ENCODE peak calls at places on chromosomes 6 and 20, in seven cellular contexts. One of them, this sample, is unnamed.

GRCh38 chr6:84811351-84811750 is 47.0 kb upstream of the TBX18 start:
- DNase-seq in IMR-90: no peak
- DNase-seq in neuronal stem cell: no peak
- DNase-seq in mesendoderm: no peak
- DNase-seq in mesenchymal stem cell: no peak
- DNase-seq in H1: no peak
- DNase-seq in trophoblast cell: peak
- DNase-seq in this sample: no peak

GRCh38 chr20:6765469-6766058 is 1.9 kb upstream of the BMP2 start:
- DNase-seq in neuronal stem cell: peak
- DNase-seq in IMR-90: peak
- DNase-seq in mesenchymal stem cell: peak
- DNase-seq in mesendoderm: peak
- DNase-seq in H1: no peak
- DNase-seq in trophoblast cell: peak
- DNase-seq in this sample: no peak

GRCh38 chr20:22940350-22940749 is 94.8 kb upstream of the SSTR4 start:
- DNase-seq in mesendoderm: no peak
- DNase-seq in mesenchymal stem cell: no peak
- DNase-seq in neuronal stem cell: no peak
- DNase-seq in IMR-90: no peak
- DNase-seq in H1: no peak
- DNase-seq in trophoblast cell: no peak
- DNase-seq in this sample: no peak

GRCh38 chr20:57713951-57714350 is 4.1 kb upstream of the PMEPA1 start:
- DNase-seq in neuronal stem cell: no peak
- DNase-seq in trophoblast cell: no peak
- DNase-seq in IMR-90: no peak
- DNase-seq in mesendoderm: no peak
- DNase-seq in H1: no peak
- DNase-seq in mesenchymal stem cell: no peak
- DNase-seq in this sample: no peak

GRCh38 chr6:106730672-106731071 is 101.3 kb downstream of the QRSL1 start:
- DNase-seq in mesendoderm: no peak
- DNase-seq in mesenchymal stem cell: no peak
- DNase-seq in trophoblast cell: no peak
- DNase-seq in neuronal stem cell: no peak
- DNase-seq in IMR-90: no peak
- DNase-seq in H1: no peak
- DNase-seq in this sample: no peak

GRCh38 chr6:125950293-125950692 is 6.3 kb upstream of the HINT3 start:
- DNase-seq in H1: no peak
- DNase-seq in mesenchymal stem cell: peak
- DNase-seq in mesendoderm: peak
- DNase-seq in IMR-90: peak
- DNase-seq in neuronal stem cell: no peak
- DNase-seq in trophoblast cell: peak
- DNase-seq in this sample: peak

GRCh38 chr6:5398530-5398929 is 137.2 kb downstream of the FARS2 start:
- DNase-seq in neuronal stem cell: no peak
- DNase-seq in IMR-90: peak
- DNase-seq in mesendoderm: peak
- DNase-seq in trophoblast cell: peak
- DNase-seq in H1: no peak
- DNase-seq in mesenchymal stem cell: peak
- DNase-seq in this sample: no peak

GRCh38 chr20:208937-209566 is 18.0 kb upstream of the DEFB129 start:
- DNase-seq in IMR-90: peak
- DNase-seq in H1: no peak
- DNase-seq in trophoblast cell: peak
- DNase-seq in mesenchymal stem cell: peak
- DNase-seq in neuronal stem cell: no peak
- DNase-seq in mesendoderm: peak
- DNase-seq in this sample: no peak

GRCh38 chr20:47348539-47349142 is 7.9 kb downstream of the ZMYND8 start:
- DNase-seq in neuronal stem cell: no peak
- DNase-seq in H1: no peak
- DNase-seq in trophoblast cell: peak
- DNase-seq in mesendoderm: peak
- DNase-seq in mesenchymal stem cell: peak
- DNase-seq in IMR-90: no peak
- DNase-seq in this sample: no peak

GRCh38 chr6:30998785-30999184 is 11.5 kb upstream of the MUC22 start:
- DNase-seq in mesendoderm: no peak
- DNase-seq in H1: no peak
- DNase-seq in trophoblast cell: no peak
- DNase-seq in IMR-90: no peak
- DNase-seq in mesenchymal stem cell: no peak
- DNase-seq in neuronal stem cell: no peak
- DNase-seq in this sample: no peak

GRCh38 chr20:58981564-58982364 is 708 bp downstream of the NELFCD start:
- DNase-seq in mesenchymal stem cell: peak
- DNase-seq in mesendoderm: peak
- DNase-seq in trophoblast cell: peak
- DNase-seq in H1: no peak
- DNase-seq in IMR-90: peak
- DNase-seq in neuronal stem cell: peak
- DNase-seq in this sample: no peak

DNA sequence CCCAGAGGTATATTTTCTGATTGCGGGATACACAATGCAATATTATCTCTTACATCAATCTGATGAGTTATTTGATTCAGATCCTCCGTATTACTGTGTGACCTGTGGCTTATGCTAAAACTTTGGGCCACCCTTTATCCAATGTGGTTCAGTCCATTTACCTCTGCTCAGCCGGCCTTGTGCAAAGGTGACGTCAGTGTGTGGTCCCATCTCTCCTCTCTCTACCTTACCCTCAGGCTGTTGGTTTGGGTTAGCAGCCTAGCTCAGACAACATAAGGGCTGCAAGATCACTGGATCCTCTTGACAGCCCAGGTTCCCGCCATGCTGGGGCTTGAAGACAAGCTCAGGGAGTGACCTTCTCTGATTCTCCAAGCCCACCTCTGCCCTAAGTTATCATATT is 33.0 kb downstream of the SNHG17 start:
- DNase-seq in neuronal stem cell: no peak
- DNase-seq in H1: no peak
- DNase-seq in IMR-90: no peak
- DNase-seq in mesenchymal stem cell: no peak
- DNase-seq in mesendoderm: no peak
- DNase-seq in trophoblast cell: no peak
- DNase-seq in this sample: no peak
- H2AK5ac ChIP-seq in neuronal stem cell: no peak
- H2AK5ac ChIP-seq in H1: no peak
- H2AK5ac ChIP-seq in IMR-90: no peak
- H2AK5ac ChIP-seq in mesenchymal stem cell: no peak
- H2AK5ac ChIP-seq in mesendoderm: no peak
- H2AK5ac ChIP-seq in trophoblast cell: no peak
- H2AK5ac ChIP-seq in this sample: no peak

GRCh38 chr20:34363062-34364012 is at the start of gene ITCH:
- DNase-seq in mesenchymal stem cell: peak
- DNase-seq in H1: peak
- DNase-seq in IMR-90: peak
- DNase-seq in trophoblast cell: peak
- DNase-seq in mesendoderm: peak
- DNase-seq in neuronal stem cell: peak
- DNase-seq in this sample: peak

GRCh38 chr20:34365765-34366213 is 2.7 kb downstream of the ITCH start:
- DNase-seq in IMR-90: no peak
- DNase-seq in trophoblast cell: no peak
- DNase-seq in mesendoderm: peak
- DNase-seq in neuronal stem cell: no peak
- DNase-seq in H1: no peak
- DNase-seq in mesenchymal stem cell: no peak
- DNase-seq in this sample: no peak

GRCh38 chr20:34367155-34367554 is 4.1 kb downstream of the ITCH start:
- DNase-seq in mesenchymal stem cell: no peak
- DNase-seq in IMR-90: no peak
- DNase-seq in neuronal stem cell: no peak
- DNase-seq in H1: no peak
- DNase-seq in mesendoderm: no peak
- DNase-seq in trophoblast cell: no peak
- DNase-seq in this sample: no peak

GRCh38 chr20:34364013-34364382 is 925 bp downstream of the ITCH start:
- DNase-seq in trophoblast cell: peak
- DNase-seq in IMR-90: peak
- DNase-seq in neuronal stem cell: no peak
- DNase-seq in mesendoderm: peak
- DNase-seq in H1: no peak
- DNase-seq in mesenchymal stem cell: peak
- DNase-seq in this sample: no peak

DNA sequence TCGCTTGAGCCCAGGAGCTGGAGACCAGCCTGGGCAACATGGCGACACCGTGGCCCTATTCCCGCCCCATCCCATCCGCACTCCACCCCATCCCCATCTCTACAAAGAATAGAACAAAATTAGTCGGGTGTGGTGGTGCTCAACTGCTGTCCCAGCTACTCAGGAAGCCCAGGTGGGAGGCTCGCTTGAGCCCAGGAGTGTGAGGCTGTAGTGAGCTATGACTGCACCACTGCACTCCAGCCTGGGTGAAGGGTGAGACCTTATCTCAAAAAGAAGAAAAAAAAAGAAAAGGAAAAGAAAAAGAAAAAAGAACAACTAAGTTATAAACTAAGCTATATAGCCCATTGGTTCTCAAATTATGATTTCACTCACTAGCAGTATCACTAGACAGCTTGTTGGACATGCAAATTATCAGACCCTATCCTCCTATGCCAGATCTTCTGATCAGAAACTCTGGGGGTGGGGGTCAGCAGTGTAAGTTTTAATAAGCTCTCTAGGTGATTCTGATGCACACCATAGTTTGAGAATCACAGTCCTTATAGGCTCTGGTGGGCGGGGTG is 491 bp upstream of the ITCH start:
- DNase-seq in mesendoderm: no peak
- DNase-seq in IMR-90: no peak
- DNase-seq in mesenchymal stem cell: no peak
- DNase-seq in trophoblast cell: peak
- DNase-seq in H1: no peak
- DNase-seq in neuronal stem cell: peak
- DNase-seq in this sample: no peak
- H3K23ac ChIP-seq in mesendoderm: no peak
- H3K23ac ChIP-seq in IMR-90: peak
- H3K23ac ChIP-seq in mesenchymal stem cell: no peak
- H3K23ac ChIP-seq in trophoblast cell: no peak
- H3K23ac ChIP-seq in H1: no peak
- H3K23ac ChIP-seq in neuronal stem cell: no peak
- H3K23ac ChIP-seq in this sample: no peak

GRCh38 chr20:62603907-62604785 is 38.2 kb upstream of the SLCO4A1 start:
- DNase-seq in trophoblast cell: no peak
- DNase-seq in neuronal stem cell: no peak
- DNase-seq in H1: no peak
- DNase-seq in mesenchymal stem cell: no peak
- DNase-seq in mesendoderm: no peak
- DNase-seq in IMR-90: no peak
- DNase-seq in this sample: no peak
- H3K18ac ChIP-seq in trophoblast cell: no peak
- H3K18ac ChIP-seq in neuronal stem cell: peak
- H3K18ac ChIP-seq in H1: peak
- H3K18ac ChIP-seq in mesenchymal stem cell: no peak
- H3K18ac ChIP-seq in mesendoderm: no peak
- H3K18ac ChIP-seq in IMR-90: no peak
- H3K18ac ChIP-seq in this sample: no peak

DNA sequence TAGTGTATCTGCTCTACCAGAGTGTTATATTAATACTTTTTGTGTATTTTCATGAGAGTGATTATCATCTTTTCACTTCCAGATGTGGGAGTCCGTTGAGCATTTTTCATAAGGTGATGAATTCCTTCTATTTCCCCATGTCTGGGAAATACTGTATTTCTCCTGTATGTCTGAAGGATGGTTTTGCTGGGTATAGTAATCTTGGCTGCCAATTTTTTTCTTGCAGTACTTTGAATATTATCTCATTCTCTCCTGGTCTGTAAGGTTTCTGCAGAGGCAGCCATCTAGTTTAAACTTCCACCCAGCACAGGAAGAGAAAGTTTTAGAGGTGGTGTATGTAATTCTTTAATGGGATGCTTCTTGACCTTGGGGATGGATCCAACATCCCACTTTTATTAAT is 15.4 kb upstream of the DYNLRB1 start:
- DNase-seq in trophoblast cell: no peak
- DNase-seq in IMR-90: no peak
- DNase-seq in mesendoderm: no peak
- DNase-seq in H1: no peak
- DNase-seq in neuronal stem cell: no peak
- DNase-seq in mesenchymal stem cell: no peak
- DNase-seq in this sample: no peak
- H2AK5ac ChIP-seq in trophoblast cell: no peak
- H2AK5ac ChIP-seq in IMR-90: no peak
- H2AK5ac ChIP-seq in mesendoderm: no peak
- H2AK5ac ChIP-seq in H1: no peak
- H2AK5ac ChIP-seq in neuronal stem cell: no peak
- H2AK5ac ChIP-seq in mesenchymal stem cell: no peak
- H2AK5ac ChIP-seq in this sample: no peak

DNA sequence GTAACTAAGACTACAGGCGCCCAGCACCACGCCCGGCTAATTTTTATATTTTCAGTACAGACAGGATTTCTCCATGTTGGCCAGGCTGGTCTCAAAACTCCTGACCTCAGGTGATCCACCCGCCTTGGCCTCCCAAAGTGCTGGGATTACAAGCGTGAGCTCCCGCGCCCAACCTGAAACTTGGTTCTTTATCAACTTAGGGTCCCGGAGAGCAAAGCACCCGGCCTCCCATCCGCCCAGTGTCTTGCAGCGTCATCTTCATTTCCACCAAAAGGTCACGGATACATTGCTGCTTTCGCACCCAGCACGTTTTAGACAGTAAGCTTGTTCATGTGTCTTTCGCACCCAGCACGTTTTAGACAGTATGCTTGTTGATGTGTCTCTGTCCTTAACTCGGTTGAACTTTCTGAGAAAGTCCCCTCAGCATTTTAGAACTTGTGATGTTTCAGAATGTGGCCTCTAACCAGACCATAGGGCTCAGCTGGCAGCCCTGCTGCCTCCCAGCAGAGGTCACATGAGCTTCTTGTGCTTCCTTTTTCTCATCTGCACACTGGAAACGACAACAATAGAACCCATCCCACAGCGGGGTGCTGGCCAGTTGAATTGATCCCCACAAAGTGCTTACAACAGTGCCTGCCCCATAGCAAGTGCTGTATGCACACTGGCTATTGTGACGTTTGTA is 48.8 kb downstream of the PRR18 start:
- DNase-seq in IMR-90: no peak
- DNase-seq in trophoblast cell: peak
- DNase-seq in neuronal stem cell: no peak
- DNase-seq in mesendoderm: no peak
- DNase-seq in mesenchymal stem cell: no peak
- DNase-seq in H1: no peak
- DNase-seq in this sample: no peak
- H3K23ac ChIP-seq in IMR-90: no peak
- H3K23ac ChIP-seq in trophoblast cell: no peak
- H3K23ac ChIP-seq in neuronal stem cell: no peak
- H3K23ac ChIP-seq in mesendoderm: no peak
- H3K23ac ChIP-seq in mesenchymal stem cell: no peak
- H3K23ac ChIP-seq in H1: no peak
- H3K23ac ChIP-seq in this sample: no peak